ENCODE peak calls at places on chromosomes 12 and 14, in five cellular contexts. G, K, D, J and C are unnamed samples.

GRCh38 chr12:96981053-96981452 is 74.0 kb downstream of the NEDD1 start:
- DNase-seq in G (no peak), K (no peak), D (no peak), J (no peak), C (peak)

GRCh38 chr12:62848418-62848817 is 86.5 kb downstream of the PPM1H start:
- DNase-seq in K (no peak), G (no peak), J (no peak), D (no peak), C (peak)

GRCh38 chr14:52286659-52287649 is 19.5 kb downstream of the PTGDR start:
- DNase-seq in K (no peak), G (no peak), D (no peak), J (no peak), C (no peak)

GRCh38 chr12:4133029-4133428 is 140.5 kb upstream of the CCND2 start:
- DNase-seq in K (no peak), G (no peak), J (no peak), D (no peak), C (no peak)

GRCh38 chr14:51014086-51014485 is 69.8 kb upstream of the PYGL start:
- DNase-seq in G (no peak), D (no peak), J (no peak), K (no peak), C (peak)

GRCh38 chr12:65881965-65882413 is 57.7 kb downstream of the HMGA2 start:
- DNase-seq in K (peak), J (no peak), G (peak), D (peak), C (peak)

GRCh38 chr14:93915800-93916199 is 11.3 kb upstream of the FAM181A start:
- DNase-seq in J (no peak), D (no peak), G (no peak), K (no peak), C (no peak)

GRCh38 chr12:132488127-132489077 is 1.5 kb upstream of the FBRSL1 start:
- DNase-seq in G (no peak), J (no peak), K (no peak), D (no peak), C (no peak)

GRCh38 chr12:131732996-131733615 is 22.2 kb downstream of the SFSWAP start:
- DNase-seq in J (no peak), D (no peak), G (no peak), K (no peak), C (no peak)

GRCh38 chr12:8012910-8013309 is 19.6 kb upstream of the FOXJ2 start:
- DNase-seq in J (no peak), G (no peak), K (no peak), D (no peak), C (no peak)

GRCh38 chr14:103511022-103511693 is 11.5 kb downstream of the CKB start:
- DNase-seq in D (no peak), J (no peak), K (no peak), G (no peak), C (no peak)

GRCh38 chr12:3164454-3165310 is 87.5 kb downstream of the TSPAN9 start:
- DNase-seq in J (no peak), G (no peak), K (no peak), D (no peak), C (no peak)